ENCODE peak calls at places on chromosome 19, in seven cellular contexts. One of them, this sample, is unnamed.

GRCh38 chr19:16067205-16067938 is 8.9 kb upstream of the TPM4 start:
- DNase-seq in sciatic nerve: no peak
- DNase-seq in activated CD4-positive, alpha-beta T cell treated with anti-CD3 and anti-CD28 coated beads, Interleukin-2, amount 50 U/mL, for 1 hour: no peak
- DNase-seq in adrenal gland: peak; percentile 76
- DNase-seq in stimulated activated CD8-positive, alpha-beta memory T cell treated with anti-CD3 and anti-CD28 coated beads, Interleukin-2, amount 100 ng/mL, for 48 hours: no peak
- DNase-seq in choroid plexus epithelial cell: peak; percentile 85
- DNase-seq in SW480: no peak
- DNase-seq in this sample: no peak

GRCh38 chr19:14112809-14113385 is 4.7 kb downstream of the PRKACA start:
- DNase-seq in sciatic nerve: no peak
- DNase-seq in activated CD4-positive, alpha-beta T cell treated with anti-CD3 and anti-CD28 coated beads, Interleukin-2, amount 50 U/mL, for 1 hour: no peak
- DNase-seq in adrenal gland: peak; percentile 70
- DNase-seq in stimulated activated CD8-positive, alpha-beta memory T cell treated with anti-CD3 and anti-CD28 coated beads, Interleukin-2, amount 100 ng/mL, for 48 hours: no peak
- DNase-seq in choroid plexus epithelial cell: no peak
- DNase-seq in SW480: no peak
- DNase-seq in this sample: no peak

GRCh38 chr19:16888629-16889371 is at the start of gene F2RL3:
- DNase-seq in sciatic nerve: peak; percentile 63
- DNase-seq in activated CD4-positive, alpha-beta T cell treated with anti-CD3 and anti-CD28 coated beads, Interleukin-2, amount 50 U/mL, for 1 hour: no peak
- DNase-seq in adrenal gland: peak; percentile 41
- DNase-seq in stimulated activated CD8-positive, alpha-beta memory T cell treated with anti-CD3 and anti-CD28 coated beads, Interleukin-2, amount 100 ng/mL, for 48 hours: no peak
- DNase-seq in choroid plexus epithelial cell: no peak
- DNase-seq in SW480: peak; percentile 75
- DNase-seq in this sample: no peak

GRCh38 chr19:472005-472858 is 11.4 kb upstream of the SHC2 start:
- DNase-seq in sciatic nerve: no peak
- DNase-seq in activated CD4-positive, alpha-beta T cell treated with anti-CD3 and anti-CD28 coated beads, Interleukin-2, amount 50 U/mL, for 1 hour: no peak
- DNase-seq in adrenal gland: no peak
- DNase-seq in stimulated activated CD8-positive, alpha-beta memory T cell treated with anti-CD3 and anti-CD28 coated beads, Interleukin-2, amount 100 ng/mL, for 48 hours: no peak
- DNase-seq in choroid plexus epithelial cell: no peak
- DNase-seq in SW480: no peak
- DNase-seq in this sample: no peak

GRCh38 chr19:4391701-4392543 is 8.4 kb downstream of the SH3GL1 start:
- DNase-seq in sciatic nerve: no peak
- DNase-seq in activated CD4-positive, alpha-beta T cell treated with anti-CD3 and anti-CD28 coated beads, Interleukin-2, amount 50 U/mL, for 1 hour: no peak
- DNase-seq in adrenal gland: peak; percentile 82
- DNase-seq in stimulated activated CD8-positive, alpha-beta memory T cell treated with anti-CD3 and anti-CD28 coated beads, Interleukin-2, amount 100 ng/mL, for 48 hours: no peak
- DNase-seq in choroid plexus epithelial cell: peak; percentile 76
- DNase-seq in SW480: no peak
- DNase-seq in this sample: no peak

GRCh38 chr19:17966497-17967257 is at the start of gene KCNN1:
- DNase-seq in sciatic nerve: no peak
- DNase-seq in activated CD4-positive, alpha-beta T cell treated with anti-CD3 and anti-CD28 coated beads, Interleukin-2, amount 50 U/mL, for 1 hour: no peak
- DNase-seq in adrenal gland: no peak
- DNase-seq in stimulated activated CD8-positive, alpha-beta memory T cell treated with anti-CD3 and anti-CD28 coated beads, Interleukin-2, amount 100 ng/mL, for 48 hours: no peak
- DNase-seq in choroid plexus epithelial cell: no peak
- DNase-seq in SW480: no peak
- DNase-seq in this sample: peak; percentile 79

GRCh38 chr19:33720691-33721682 is 75.7 kb upstream of the KCTD15 start:
- DNase-seq in sciatic nerve: no peak
- DNase-seq in activated CD4-positive, alpha-beta T cell treated with anti-CD3 and anti-CD28 coated beads, Interleukin-2, amount 50 U/mL, for 1 hour: no peak
- DNase-seq in adrenal gland: no peak
- DNase-seq in stimulated activated CD8-positive, alpha-beta memory T cell treated with anti-CD3 and anti-CD28 coated beads, Interleukin-2, amount 100 ng/mL, for 48 hours: no peak
- DNase-seq in choroid plexus epithelial cell: no peak
- DNase-seq in SW480: no peak
- DNase-seq in this sample: no peak

GRCh38 chr19:18204394-18205179 is 745 bp upstream of the RAB3A start:
- DNase-seq in sciatic nerve: peak; percentile 75
- DNase-seq in activated CD4-positive, alpha-beta T cell treated with anti-CD3 and anti-CD28 coated beads, Interleukin-2, amount 50 U/mL, for 1 hour: peak; percentile 18
- DNase-seq in adrenal gland: peak; percentile 69
- DNase-seq in stimulated activated CD8-positive, alpha-beta memory T cell treated with anti-CD3 and anti-CD28 coated beads, Interleukin-2, amount 100 ng/mL, for 48 hours: no peak
- DNase-seq in choroid plexus epithelial cell: no peak
- DNase-seq in SW480: no peak
- DNase-seq in this sample: no peak

GRCh38 chr19:18590273-18591272 is 2.0 kb downstream of the REX1BD start:
- DNase-seq in sciatic nerve: peak; percentile 82
- DNase-seq in activated CD4-positive, alpha-beta T cell treated with anti-CD3 and anti-CD28 coated beads, Interleukin-2, amount 50 U/mL, for 1 hour: no peak
- DNase-seq in adrenal gland: no peak
- DNase-seq in stimulated activated CD8-positive, alpha-beta memory T cell treated with anti-CD3 and anti-CD28 coated beads, Interleukin-2, amount 100 ng/mL, for 48 hours: no peak
- DNase-seq in choroid plexus epithelial cell: peak; percentile 87
- DNase-seq in SW480: no peak
- DNase-seq in this sample: peak; percentile 87